ENCODE peak calls at places on chromosomes 1 and 21, in eight cellular contexts. One of them, this sample, is unnamed.

GRCh38 chr1:236509203-236509602 is 14.6 kb upstream of the LGALS8 start:
- DNase-seq in mesendoderm: no peak
- DNase-seq in A549: no peak
- DNase-seq in BE2C: no peak
- DNase-seq in AG10803: no peak
- DNase-seq in sigmoid colon: no peak
- DNase-seq in IMR-90: no peak
- DNase-seq in H7: no peak
- DNase-seq in this sample: no peak

GRCh38 chr1:2800664-2801045 is 838 bp downstream of the TTC34 start:
- DNase-seq in A549: no peak
- DNase-seq in mesendoderm: no peak
- DNase-seq in BE2C: no peak
- DNase-seq in AG10803: no peak
- DNase-seq in IMR-90: no peak
- DNase-seq in H7: no peak
- DNase-seq in sigmoid colon: peak
- DNase-seq in this sample: no peak

GRCh38 chr21:40704141-40704540 is 142.8 kb downstream of the DSCAM start:
- DNase-seq in sigmoid colon: no peak
- DNase-seq in BE2C: no peak
- DNase-seq in A549: no peak
- DNase-seq in IMR-90: no peak
- DNase-seq in H7: no peak
- DNase-seq in mesendoderm: no peak
- DNase-seq in AG10803: no peak
- DNase-seq in this sample: no peak

GRCh38 chr1:20376880-20377494 is 86.3 kb downstream of the VWA5B1 start:
- DNase-seq in A549: peak
- DNase-seq in BE2C: peak
- DNase-seq in H7: peak
- DNase-seq in AG10803: peak
- DNase-seq in IMR-90: peak
- DNase-seq in sigmoid colon: peak
- DNase-seq in mesendoderm: peak
- DNase-seq in this sample: peak

GRCh38 chr21:45109831-45110492 is 35.6 kb downstream of the ADARB1 start:
- DNase-seq in IMR-90: no peak
- DNase-seq in BE2C: no peak
- DNase-seq in AG10803: no peak
- DNase-seq in mesendoderm: no peak
- DNase-seq in H7: no peak
- DNase-seq in sigmoid colon: no peak
- DNase-seq in A549: no peak
- DNase-seq in this sample: peak

GRCh38 chr1:192739476-192740184 is 69.2 kb upstream of the RGS2 start:
- DNase-seq in H7: no peak
- DNase-seq in AG10803: no peak
- DNase-seq in BE2C: no peak
- DNase-seq in IMR-90: no peak
- DNase-seq in mesendoderm: no peak
- DNase-seq in sigmoid colon: no peak
- DNase-seq in A549: no peak
- DNase-seq in this sample: no peak

GRCh38 chr1:220529530-220529920 is 1.6 kb downstream of the MARK1 start:
- DNase-seq in mesendoderm: no peak
- DNase-seq in sigmoid colon: no peak
- DNase-seq in AG10803: no peak
- DNase-seq in IMR-90: no peak
- DNase-seq in H7: no peak
- DNase-seq in BE2C: no peak
- DNase-seq in A549: no peak
- DNase-seq in this sample: no peak

GRCh38 chr1:43121251-43121650 is 50.8 kb downstream of the EBNA1BP2 start:
- DNase-seq in sigmoid colon: no peak
- DNase-seq in mesendoderm: no peak
- DNase-seq in AG10803: no peak
- DNase-seq in H7: peak
- DNase-seq in IMR-90: no peak
- DNase-seq in A549: no peak
- DNase-seq in BE2C: no peak
- DNase-seq in this sample: no peak

GRCh38 chr1:156487862-156488261 is 12.7 kb downstream of the MEF2D start:
- DNase-seq in A549: no peak
- DNase-seq in H7: no peak
- DNase-seq in mesendoderm: no peak
- DNase-seq in BE2C: no peak
- DNase-seq in IMR-90: no peak
- DNase-seq in AG10803: no peak
- DNase-seq in sigmoid colon: no peak
- DNase-seq in this sample: no peak

GRCh38 chr1:68255301-68255700 is 23.0 kb upstream of the WLS start:
- DNase-seq in IMR-90: no peak
- DNase-seq in AG10803: no peak
- DNase-seq in A549: no peak
- DNase-seq in mesendoderm: no peak
- DNase-seq in sigmoid colon: no peak
- DNase-seq in H7: no peak
- DNase-seq in BE2C: no peak
- DNase-seq in this sample: no peak

GRCh38 chr1:118275716-118276115 is 90.7 kb upstream of the SPAG17 start:
- DNase-seq in A549: no peak
- DNase-seq in H7: peak
- DNase-seq in IMR-90: no peak
- DNase-seq in sigmoid colon: no peak
- DNase-seq in AG10803: no peak
- DNase-seq in mesendoderm: no peak
- DNase-seq in BE2C: no peak
- DNase-seq in this sample: no peak

GRCh38 chr1:180863158-180863775 is 49.4 kb upstream of the KIAA1614 start:
- DNase-seq in IMR-90: peak
- DNase-seq in AG10803: peak
- DNase-seq in mesendoderm: peak
- DNase-seq in sigmoid colon: no peak
- DNase-seq in H7: peak
- DNase-seq in BE2C: peak
- DNase-seq in A549: peak
- DNase-seq in this sample: peak

DNA sequence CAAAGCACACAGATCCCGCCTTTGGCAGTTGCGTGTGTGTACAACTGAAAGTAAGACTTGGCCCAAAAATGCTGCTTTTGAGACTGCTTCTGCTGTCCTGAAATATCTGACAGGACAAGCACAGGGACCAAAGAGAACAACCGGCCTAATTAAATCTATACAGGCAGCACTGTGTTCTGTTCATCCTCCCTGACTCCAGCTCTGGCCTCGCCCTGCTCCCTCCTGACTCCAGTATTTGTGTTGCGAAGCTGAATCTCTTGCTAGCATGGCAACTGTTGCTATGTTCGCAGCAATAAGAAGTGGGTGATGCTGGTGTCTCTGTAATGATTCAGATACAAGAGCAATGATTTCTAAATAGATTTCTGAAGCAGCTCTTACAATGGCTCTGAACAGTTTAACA is 7.3 kb downstream of the LRRC53 start:
- DNase-seq in sigmoid colon: no peak
- DNase-seq in H7: peak
- DNase-seq in AG10803: peak
- DNase-seq in A549: peak
- DNase-seq in BE2C: peak
- DNase-seq in IMR-90: no peak
- DNase-seq in mesendoderm: peak
- DNase-seq in this sample: no peak
- H3K4me3 ChIP-seq in sigmoid colon: no peak
- H3K4me3 ChIP-seq in H7: no peak
- H3K4me3 ChIP-seq in AG10803: no peak
- H3K4me3 ChIP-seq in A549: no peak
- H3K4me3 ChIP-seq in BE2C: no peak
- H3K4me3 ChIP-seq in IMR-90: no peak
- H3K4me3 ChIP-seq in mesendoderm: no peak
- H3K4me3 ChIP-seq in this sample: no peak

DNA sequence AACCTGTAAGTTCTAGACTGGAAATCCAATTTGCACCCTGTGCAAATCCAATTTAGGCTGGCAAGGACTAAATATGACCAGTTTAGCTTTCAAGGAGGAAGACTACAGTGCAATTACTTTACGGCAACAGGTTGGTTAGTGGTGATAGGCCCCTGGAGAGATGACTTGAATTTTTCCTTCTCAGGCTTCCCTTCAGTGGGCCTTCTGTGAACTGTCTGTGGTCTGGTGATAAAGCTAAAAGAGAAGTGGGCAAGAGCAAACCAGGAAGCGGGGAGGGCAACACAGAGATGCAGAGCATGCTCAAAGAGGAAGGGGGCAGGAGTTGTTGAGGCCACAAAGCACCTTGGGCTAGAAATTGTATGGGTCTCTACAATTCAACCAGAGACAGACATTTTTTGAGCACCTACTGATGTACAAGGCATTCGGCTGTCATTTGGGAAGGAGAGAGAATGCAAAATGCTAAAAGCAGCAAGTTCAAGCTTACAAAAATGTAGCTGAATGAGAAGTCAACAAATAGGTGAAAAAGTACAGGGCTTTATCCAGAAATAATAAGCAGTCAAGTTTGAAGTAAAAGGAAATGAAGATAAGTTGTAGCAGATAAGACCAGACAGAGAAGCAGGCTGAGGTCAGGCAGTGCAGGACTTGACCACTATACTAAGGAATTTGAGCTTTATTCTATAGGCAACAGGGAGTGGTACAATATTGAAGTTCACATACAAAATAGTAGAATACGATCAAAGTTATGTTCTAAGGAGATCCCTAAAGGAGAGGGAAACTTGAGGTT is 23.9 kb downstream of the INPP5B start:
- DNase-seq in H7: no peak
- DNase-seq in mesendoderm: no peak
- DNase-seq in BE2C: no peak
- DNase-seq in sigmoid colon: no peak
- DNase-seq in A549: no peak
- DNase-seq in IMR-90: no peak
- DNase-seq in AG10803: no peak
- DNase-seq in this sample: no peak
- H3K4me3 ChIP-seq in H7: no peak
- H3K4me3 ChIP-seq in mesendoderm: no peak
- H3K4me3 ChIP-seq in BE2C: no peak
- H3K4me3 ChIP-seq in sigmoid colon: no peak
- H3K4me3 ChIP-seq in A549: no peak
- H3K4me3 ChIP-seq in IMR-90: no peak
- H3K4me3 ChIP-seq in AG10803: no peak
- H3K4me3 ChIP-seq in this sample: no peak

GRCh38 chr1:89850844-89851410 is 30.1 kb downstream of the LRRC8D start:
- DNase-seq in A549: no peak
- DNase-seq in BE2C: no peak
- DNase-seq in IMR-90: no peak
- DNase-seq in mesendoderm: no peak
- DNase-seq in H7: no peak
- DNase-seq in sigmoid colon: no peak
- DNase-seq in AG10803: no peak
- DNase-seq in this sample: no peak

GRCh38 chr1:89854140-89854539 is 33.3 kb downstream of the LRRC8D start:
- DNase-seq in BE2C: no peak
- DNase-seq in A549: no peak
- DNase-seq in IMR-90: no peak
- DNase-seq in H7: no peak
- DNase-seq in AG10803: no peak
- DNase-seq in sigmoid colon: no peak
- DNase-seq in mesendoderm: no peak
- DNase-seq in this sample: no peak

GRCh38 chr1:89855413-89856123 is 34.7 kb downstream of the LRRC8D start:
- DNase-seq in sigmoid colon: no peak
- DNase-seq in H7: no peak
- DNase-seq in IMR-90: peak
- DNase-seq in AG10803: peak
- DNase-seq in A549: no peak
- DNase-seq in mesendoderm: no peak
- DNase-seq in BE2C: no peak
- DNase-seq in this sample: no peak
- H3K4me3 ChIP-seq in sigmoid colon: no peak
- H3K4me3 ChIP-seq in H7: no peak
- H3K4me3 ChIP-seq in IMR-90: no peak
- H3K4me3 ChIP-seq in AG10803: peak
- H3K4me3 ChIP-seq in A549: no peak
- H3K4me3 ChIP-seq in mesendoderm: no peak
- H3K4me3 ChIP-seq in BE2C: no peak
- H3K4me3 ChIP-seq in this sample: no peak

GRCh38 chr1:172276120-172276818 is 144.2 kb upstream of the C1orf105 start:
- DNase-seq in mesendoderm: no peak
- DNase-seq in H7: no peak
- DNase-seq in BE2C: no peak
- DNase-seq in IMR-90: no peak
- DNase-seq in AG10803: no peak
- DNase-seq in sigmoid colon: no peak
- DNase-seq in A549: no peak
- DNase-seq in this sample: no peak

GRCh38 chr1:172270605-172271004 is 149.9 kb upstream of the C1orf105 start:
- DNase-seq in H7: no peak
- DNase-seq in sigmoid colon: no peak
- DNase-seq in IMR-90: peak
- DNase-seq in mesendoderm: no peak
- DNase-seq in A549: no peak
- DNase-seq in BE2C: no peak
- DNase-seq in AG10803: peak
- DNase-seq in this sample: no peak

GRCh38 chr1:172272087-172272486 is 148.4 kb upstream of the C1orf105 start:
- DNase-seq in mesendoderm: no peak
- DNase-seq in BE2C: no peak
- DNase-seq in A549: no peak
- DNase-seq in IMR-90: no peak
- DNase-seq in AG10803: no peak
- DNase-seq in H7: no peak
- DNase-seq in sigmoid colon: no peak
- DNase-seq in this sample: no peak

GRCh38 chr1:172275478-172275877 is 145.0 kb upstream of the C1orf105 start:
- DNase-seq in AG10803: no peak
- DNase-seq in IMR-90: no peak
- DNase-seq in BE2C: no peak
- DNase-seq in H7: no peak
- DNase-seq in mesendoderm: no peak
- DNase-seq in A549: no peak
- DNase-seq in sigmoid colon: no peak
- DNase-seq in this sample: no peak

DNA sequence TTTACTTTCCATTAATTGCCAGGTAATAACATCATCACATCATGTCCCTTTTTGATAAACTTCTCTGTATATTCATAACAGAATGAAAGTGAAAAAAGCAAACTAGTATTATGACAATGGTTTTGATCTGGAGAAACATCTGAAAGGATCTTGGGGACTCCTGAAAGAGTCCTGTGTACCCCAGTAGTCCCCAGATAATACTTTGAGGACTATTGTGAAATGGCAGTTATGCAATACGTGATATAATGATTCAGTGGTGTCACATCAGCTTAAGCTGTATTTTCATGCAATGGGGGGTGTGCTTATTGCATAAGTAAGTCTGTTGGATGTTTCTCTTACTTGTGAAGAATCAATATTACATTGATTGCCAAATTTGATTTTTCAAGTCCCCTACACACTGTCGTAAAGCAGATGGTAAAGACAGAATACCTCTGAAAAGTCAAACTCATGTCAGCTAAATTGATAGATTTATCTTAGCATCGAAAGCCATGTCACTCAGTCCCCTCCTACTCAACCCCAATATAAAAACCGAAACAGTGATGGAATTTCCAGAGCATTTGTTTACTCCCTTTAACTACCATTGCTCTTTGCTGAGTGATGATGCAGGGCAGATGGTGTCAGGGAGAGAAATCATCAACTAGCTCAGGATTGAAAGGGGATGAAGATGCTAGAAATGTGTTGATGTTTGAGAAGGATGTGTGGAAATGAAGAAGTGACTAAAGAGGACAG is 146.7 kb upstream of the C1orf105 start:
- DNase-seq in sigmoid colon: no peak
- DNase-seq in A549: no peak
- DNase-seq in AG10803: no peak
- DNase-seq in H7: no peak
- DNase-seq in mesendoderm: no peak
- DNase-seq in BE2C: no peak
- DNase-seq in IMR-90: no peak
- DNase-seq in this sample: peak
- H3K4me3 ChIP-seq in sigmoid colon: no peak
- H3K4me3 ChIP-seq in A549: no peak
- H3K4me3 ChIP-seq in AG10803: no peak
- H3K4me3 ChIP-seq in H7: no peak
- H3K4me3 ChIP-seq in mesendoderm: no peak
- H3K4me3 ChIP-seq in BE2C: no peak
- H3K4me3 ChIP-seq in IMR-90: no peak
- H3K4me3 ChIP-seq in this sample: no peak

This sample was measured in cardiac muscle cell.